ENCODE peak calls at places on chromosome 18, in five cellular contexts. B is activated naive CD8-positive, alpha-beta T cell treated with anti-CD3 and anti-CD28 coated beads, Interleukin-2, amount 10 ng/mL, durations not matched to agents 7 days and 5 days; U is hippocampal formation; E is retina; J is Karpas-422. A is an unnamed sample.

GRCh38 chr18:48042431-48042830 is 112.0 kb upstream of the SMAD2 start:
- DNase-seq in B (no peak), U (no peak), E (no peak), J (no peak), A (no peak)

GRCh38 chr18:77103991-77104521 is 28.5 kb downstream of the MBP start:
- DNase-seq in B (no peak), U (no peak), E (no peak), J (no peak), A (no peak)

GRCh38 chr18:64134044-64134757 is 14.7 kb downstream of the LINC00305 start:
- DNase-seq in B (no peak), U (no peak), E (no peak), J (no peak), A (peak; percentile 26)

GRCh38 chr18:52392160-52392559 is 52.2 kb downstream of the DCC start:
- DNase-seq in B (no peak), U (peak; percentile 7), E (no peak), J (no peak), A (no peak)

GRCh38 chr18:32576296-32576916 is 105.7 kb upstream of the GAREM1 start:
- DNase-seq in B (no peak), U (peak; percentile 60), E (peak; percentile 36), J (peak; percentile 67), A (no peak)

GRCh38 chr18:62637807-62638687 is 77.3 kb upstream of the PHLPP1 start:
- DNase-seq in B (peak; percentile 40), U (no peak), E (no peak), J (peak; percentile 83), A (peak; percentile 21)

GRCh38 chr18:76425299-76426101 is 69.5 kb downstream of the ZNF516 start:
- DNase-seq in B (no peak), U (no peak), E (no peak), J (no peak), A (no peak)

GRCh38 chr18:30632058-30632718 is 410.4 kb downstream of the DSC3 start:
- DNase-seq in B (no peak), U (no peak), E (no peak), J (no peak), A (no peak)

GRCh38 chr18:75052475-75052874 is 156.5 kb downstream of the PTGR3 start:
- DNase-seq in B (no peak), U (no peak), E (no peak), J (no peak), A (no peak)

GRCh38 chr18:33944493-33944892 is 280.2 kb downstream of the NOL4 start:
- DNase-seq in B (no peak), U (no peak), E (no peak), J (no peak), A (no peak)

GRCh38 chr18:79510731-79511141 is 115.0 kb downstream of the NFATC1 start:
- DNase-seq in B (peak; percentile 23), U (no peak), E (no peak), J (no peak), A (no peak)

GRCh38 chr18:2400701-2401191 is 170.6 kb downstream of the METTL4 start:
- DNase-seq in B (no peak), U (no peak), E (no peak), J (no peak), A (no peak)

GRCh38 chr18:60493066-60493465 is 120.5 kb upstream of the MC4R start:
- DNase-seq in B (no peak), U (no peak), E (no peak), J (no peak), A (no peak)

GRCh38 chr18:22466608-22467390 is 49.1 kb upstream of the CTAGE1 start:
- DNase-seq in B (no peak), U (no peak), E (no peak), J (no peak), A (peak; percentile 86)

GRCh38 chr18:59002974-59003594 is 136.6 kb upstream of the SEC11C start:
- DNase-seq in B (no peak), U (no peak), E (no peak), J (no peak), A (no peak)

GRCh38 chr18:778194-779007 is 33.6 kb downstream of the YES1 start:
- DNase-seq in B (no peak), U (no peak), E (no peak), J (no peak), A (no peak)

GRCh38 chr18:65788373-65788772 is 37.6 kb downstream of the CDH7 start:
- DNase-seq in B (no peak), U (no peak), E (peak; percentile 26), J (no peak), A (peak; percentile 37)

GRCh38 chr18:63155910-63156773 is 163.4 kb downstream of the BCL2 start:
- DNase-seq in B (no peak), U (no peak), E (no peak), J (peak; percentile 78), A (no peak)

GRCh38 chr18:58241026-58241679 is 197.1 kb downstream of the NEDD4L start:
- DNase-seq in B (no peak), U (no peak), E (no peak), J (no peak), A (no peak)

GRCh38 chr18:59008302-59008974 is 131.2 kb upstream of the SEC11C start:
- DNase-seq in B (no peak), U (no peak), E (no peak), J (no peak), A (peak; percentile 57)

A was measured in A172.